ENCODE peak calls at places on chromosomes 5 and 9, in four cellular contexts. M is naive thymus-derived CD4-positive, alpha-beta T cell; V is H7; I is transverse colon. D is an unnamed sample.

GRCh38 chr5:61055434-61056006 is 106.7 kb downstream of the SMIM15 start:
- DNase-seq in I (no peak), M (no peak), V (peak), D (peak)

GRCh38 chr5:169157064-169157463 is 143.9 kb downstream of the SLIT3 start:
- DNase-seq in M (no peak), I (no peak), V (no peak), D (no peak)

GRCh38 chr9:133916159-133916541 is 76.0 kb downstream of the VAV2 start:
- DNase-seq in V (no peak), I (no peak), M (no peak), D (no peak)

GRCh38 chr5:173890195-173890951 is 2.2 kb downstream of the CPEB4 start:
- DNase-seq in M (no peak), I (no peak), V (peak), D (no peak)

GRCh38 chr5:43658499-43658898 is 55.5 kb downstream of the NNT start:
- DNase-seq in V (no peak), M (no peak), I (no peak), D (no peak)

GRCh38 chr5:178293400-178293799 is 60.8 kb upstream of the PHYKPL start:
- DNase-seq in I (no peak), M (no peak), V (no peak), D (no peak)

GRCh38 chr5:34627794-34628193 is 28.3 kb upstream of the RAI14 start:
- DNase-seq in V (no peak), I (no peak), M (no peak), D (no peak)

GRCh38 chr9:8649157-8649556 is 849.6 kb upstream of the DMAC1 start:
- DNase-seq in I (no peak), V (no peak), M (no peak), D (no peak)

GRCh38 chr5:175895701-175896102 is 24.3 kb downstream of the CPLX2 start:
- DNase-seq in I (no peak), M (peak), V (peak), D (no peak)

GRCh38 chr5:79133121-79133656 is 21.6 kb downstream of the BHMT start:
- DNase-seq in M (no peak), I (no peak), V (no peak), D (peak)
- H3K4me3 ChIP-seq in M (peak), I (peak), V (no peak), D (peak)

DNA sequence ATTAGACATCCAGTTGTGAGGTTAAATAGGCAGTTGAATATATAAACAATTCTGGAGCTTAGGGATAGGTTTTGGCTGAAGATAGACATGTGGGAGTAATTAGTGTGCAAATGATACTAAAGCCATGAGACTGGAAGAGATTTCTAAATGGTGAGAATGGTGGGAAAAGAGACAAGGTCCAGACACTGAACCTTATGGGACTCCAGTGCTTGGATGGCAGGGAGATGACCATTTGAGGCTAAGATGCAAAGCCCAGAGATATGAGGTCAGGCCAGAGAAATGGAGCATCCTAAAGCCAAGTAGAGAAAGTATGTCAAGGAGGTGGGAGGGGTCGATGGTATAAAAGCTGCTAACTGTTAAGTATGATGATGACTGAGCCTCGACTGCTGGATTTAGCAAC is 115.6 kb downstream of the SEMA5A start:
- DNase-seq in M (no peak), V (no peak), I (no peak), D (no peak)
- H3K4me3 ChIP-seq in M (no peak), V (no peak), I (no peak), D (no peak)

GRCh38 chr9:106961623-106962022 is 98.7 kb downstream of the ZNF462 start:
- DNase-seq in M (no peak), I (no peak), V (no peak), D (no peak)

GRCh38 chr9:106962615-106963363 is 99.8 kb downstream of the ZNF462 start:
- DNase-seq in V (no peak), I (no peak), M (no peak), D (no peak)

GRCh38 chr9:106963684-106964083 is 100.7 kb downstream of the ZNF462 start:
- DNase-seq in M (no peak), V (no peak), I (no peak), D (no peak)

GRCh38 chr9:106960238-106960637 is 97.3 kb downstream of the ZNF462 start:
- DNase-seq in V (no peak), M (no peak), I (no peak), D (no peak)

DNA sequence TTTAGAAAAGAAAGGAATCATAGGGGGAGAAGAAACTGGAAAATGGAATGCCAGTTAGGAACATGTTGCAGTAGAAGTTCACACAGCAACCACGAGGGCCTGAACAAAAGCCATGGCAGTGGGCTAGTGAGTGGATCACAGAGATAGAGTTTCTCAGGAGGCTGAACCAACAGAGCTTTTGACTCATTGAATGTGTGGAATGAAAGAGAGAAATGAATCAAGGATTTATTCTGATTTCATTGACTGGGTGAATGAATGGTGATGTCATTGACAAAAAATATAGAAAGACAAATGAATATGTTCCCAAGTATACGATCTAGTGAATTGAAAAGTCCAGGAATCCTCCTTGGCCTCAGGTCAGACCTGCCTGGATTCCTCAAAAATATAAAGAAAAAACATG is 99.1 kb downstream of the ZNF462 start:
- DNase-seq in V (no peak), M (no peak), I (no peak), D (no peak)
- H3K4me3 ChIP-seq in V (no peak), M (no peak), I (no peak), D (no peak)

DNA sequence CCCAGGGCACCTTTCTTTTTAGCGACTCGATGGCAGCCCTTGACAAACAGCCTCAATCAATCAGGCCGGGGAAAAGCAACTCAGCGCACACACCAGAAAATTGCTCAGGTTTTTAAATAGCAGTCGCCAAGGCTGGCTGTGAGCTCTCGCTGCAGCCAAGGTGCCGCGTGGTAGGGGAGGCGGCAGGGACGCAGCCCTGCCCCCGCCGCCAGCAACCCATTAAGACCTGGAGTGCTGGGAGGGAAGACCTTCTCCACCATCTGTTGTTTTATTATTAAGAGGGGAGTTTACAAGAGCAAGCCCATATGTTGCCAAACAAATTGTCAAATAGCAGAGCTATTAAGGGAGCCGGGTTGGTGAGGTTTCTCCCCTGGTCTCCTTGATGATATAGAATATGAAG is 22.6 kb downstream of the ASS1 start:
- DNase-seq in I (no peak), M (no peak), V (no peak), D (no peak)
- H3K4me3 ChIP-seq in I (no peak), M (no peak), V (no peak), D (no peak)